ENCODE peak calls at places on chromosome 9, in six cellular contexts. P is H9, F is H1, R is trophoblast cell, K is mesenchymal stem cell, D is IMR-90. N is an unnamed sample. For H3K4me1, the result is how much of the 10 kb centered on the place peaks cover.

GRCh38 chr9:16869140-16869903 is 1.1 kb downstream of the BNC2 start:
- DNase-seq in F (no peak), K (peak), P (peak), D (peak), R (no peak), N (peak)

GRCh38 chr9:125861405-125862063 is 114.4 kb downstream of the PBX3 start:
- DNase-seq in D (peak), R (no peak), K (no peak), F (no peak), P (no peak), N (no peak)

GRCh38 chr9:90167920-90168319 is 474.7 kb downstream of the DIRAS2 start:
- DNase-seq in D (no peak), K (no peak), F (no peak), R (no peak), P (no peak), N (no peak)

GRCh38 chr9:76905984-76906861 is at the start of gene PRUNE2:
- DNase-seq in P (peak), F (peak), D (peak), K (peak), R (peak), N (peak)

GRCh38 chr9:16248816-16249215 is 621.7 kb downstream of the BNC2 start:
- DNase-seq in R (no peak), P (no peak), D (no peak), F (no peak), K (no peak), N (no peak)

GRCh38 chr9:96218821-96219614 is 83.0 kb downstream of the HSD17B3 start:
- DNase-seq in R (peak), K (no peak), P (peak), F (peak), D (no peak), N (no peak)

GRCh38 chr9:12993432-12993831 is 218.6 kb downstream of the LURAP1L start:
- DNase-seq in R (no peak), K (no peak), F (no peak), P (no peak), D (peak), N (no peak)

GRCh38 chr9:111356567-111357244 is 26.7 kb upstream of the OR2K2 start:
- DNase-seq in R (peak), D (peak), P (no peak), F (no peak), K (peak), N (no peak)

GRCh38 chr9:19788152-19788551 is 685 bp downstream of the SLC24A2 start:
- DNase-seq in F (peak), K (no peak), D (no peak), P (peak), R (no peak), N (peak)

GRCh38 chr9:109033941-109034700 is 20.8 kb upstream of the CTNNAL1 start:
- DNase-seq in K (peak), F (no peak), D (no peak), R (no peak), P (no peak), N (no peak)

GRCh38 chr9:112112941-112113399 is 62.1 kb downstream of the SUSD1 start:
- DNase-seq in R (peak), D (no peak), P (peak), K (no peak), F (peak), N (no peak)

GRCh38 chr9:120710110-120710981 is 3.9 kb downstream of the MEGF9 start:
- DNase-seq in F (no peak), K (peak), R (peak), D (peak), P (no peak), N (no peak)

GRCh38 chr9:81976351-81976750 is 12.2 kb upstream of the SPATA31D1 start:
- DNase-seq in F (no peak), K (no peak), P (peak), D (no peak), R (no peak), N (no peak)

GRCh38 chr9:38038307-38039089 is 30.5 kb downstream of the SHB start:
- DNase-seq in D (no peak), K (peak), F (no peak), R (no peak), P (no peak), N (no peak)

GRCh38 chr9:38687389-38687842 is 32.5 kb downstream of the FAM240B start:
- DNase-seq in K (peak), F (no peak), P (peak), R (peak), D (no peak), N (no peak)

GRCh38 chr9:131097259-131097947 is 1.1 kb downstream of the AIF1L start:
- DNase-seq in P (no peak), D (no peak), R (peak), K (no peak), F (no peak), N (no peak)

GRCh38 chr9:135587658-135588057 is 26.1 kb downstream of the PAEP start:
- DNase-seq in P (peak), R (no peak), F (peak), D (no peak), K (no peak), N (no peak)

GRCh38 chr9:104836235-104836634 is 72.3 kb downstream of the NIPSNAP3B start:
- DNase-seq in K (peak), F (no peak), P (no peak), D (peak), R (no peak), N (no peak)

GRCh38 chr9:281753-282645 is 67.3 kb downstream of the DOCK8 start:
- DNase-seq in K (no peak), D (no peak), F (no peak), P (no peak), R (no peak), N (no peak)

GRCh38 chr9:97511762-97512429 is 10.4 kb downstream of the TMOD1 start:
- DNase-seq in D (no peak), P (no peak), F (peak), K (no peak), R (no peak), N (no peak)

GRCh38 chr9:83969602-83970001 is 10.4 kb downstream of the HNRNPK start:
- DNase-seq in P (no peak), K (no peak), R (no peak), D (no peak), F (no peak), N (no peak)

GRCh38 chr9:91192379-91192775 is 169.3 kb downstream of the AUH start:
- DNase-seq in K (peak), P (no peak), D (peak), R (no peak), F (peak), N (no peak)

GRCh38 chr9:81874926-81875325 is 53.3 kb upstream of the SPATA31D4 start:
- DNase-seq in D (peak), K (peak), F (no peak), R (no peak), P (no peak), N (no peak)

GRCh38 chr9:122820490-122820845 is 7.9 kb downstream of the PDCL start:
- DNase-seq in F (no peak), K (no peak), P (no peak), R (no peak), D (no peak), N (no peak)

GRCh38 chr9:122819791-122820489 is 8.4 kb downstream of the PDCL start:
- DNase-seq in D (peak), R (no peak), P (no peak), F (no peak), K (peak), N (no peak)

GRCh38 chr9:122822056-122822455 is 6.3 kb downstream of the PDCL start:
- DNase-seq in K (no peak), R (peak), D (no peak), P (no peak), F (no peak), N (no peak)

GRCh38 chr9:122821278-122821952 is 7.0 kb downstream of the PDCL start:
- DNase-seq in D (peak), R (peak), K (peak), F (no peak), P (no peak), N (no peak)

DNA sequence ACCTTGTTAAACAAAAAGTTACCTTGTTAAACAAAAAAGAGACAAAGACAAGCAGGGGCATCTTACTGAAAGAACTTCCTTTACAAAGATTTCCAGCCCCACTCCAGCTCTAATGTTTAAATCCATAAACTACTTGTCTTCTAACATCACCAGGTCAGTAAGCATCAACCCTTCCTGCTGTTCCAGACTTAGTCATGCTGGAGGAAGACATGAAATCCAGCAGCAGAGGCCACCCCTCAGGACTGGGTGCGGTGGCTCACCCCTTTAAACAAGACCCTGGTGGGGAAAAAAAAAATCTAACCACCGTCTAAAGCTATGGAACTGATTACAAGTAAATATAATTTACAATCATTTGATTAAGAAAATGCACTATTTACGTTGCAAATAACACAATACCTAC is 9.1 kb downstream of the PDCL start:
- DNase-seq in R (no peak), K (peak), F (no peak), P (no peak), D (peak), N (no peak)
- H3K14ac ChIP-seq in R (no peak), K (no peak), F (no peak), P (no peak), D (no peak), N (no peak)

GRCh38 chr9:14210428-14210827 is 103.5 kb downstream of the NFIB start:
- DNase-seq in R (no peak), K (no peak), F (no peak), P (no peak), D (no peak), N (no peak)
- H3K4me1 ChIP-seq in R (under half), K (under half), F (under half), P (under half), D (under half), N (under half)

GRCh38 chr9:115900698-115901097 is 252.9 kb upstream of the PAPPA start:
- DNase-seq in R (no peak), D (no peak), K (no peak), P (no peak), F (no peak), N (no peak)
- H3K14ac ChIP-seq in R (no peak), D (no peak), K (no peak), P (no peak), F (no peak), N (no peak)

DNA sequence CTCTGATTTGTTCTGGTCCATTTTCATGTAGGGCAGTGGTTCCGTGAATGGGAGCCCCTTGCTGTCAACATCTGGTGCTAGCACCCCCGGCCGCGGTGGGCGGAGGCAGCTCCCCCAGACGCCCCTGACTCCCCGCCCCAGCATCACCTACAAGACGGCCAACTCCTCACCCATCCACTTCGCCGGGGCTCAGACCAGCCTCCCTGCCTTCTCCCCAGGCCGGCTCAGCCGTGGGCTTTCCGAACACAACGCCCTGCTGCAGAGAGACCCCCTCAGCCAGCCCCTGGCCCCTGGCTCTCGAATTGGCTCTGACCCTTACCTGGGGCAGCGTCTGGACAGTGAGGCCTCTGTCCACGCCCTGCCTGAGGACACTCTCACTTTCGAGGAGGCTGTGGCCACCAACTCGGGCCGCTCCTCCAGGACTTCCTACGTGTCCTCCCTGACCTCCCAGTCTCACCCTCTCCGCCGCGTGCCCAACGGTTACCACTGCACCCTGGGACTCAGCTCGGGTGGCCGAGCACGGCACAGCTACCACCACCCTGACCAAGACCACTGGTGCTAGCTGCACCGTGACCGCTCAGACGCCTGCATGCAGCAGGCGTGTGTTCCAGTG is 244.0 kb downstream of the CACNA1B start:
- DNase-seq in F (no peak), R (no peak), D (no peak), P (no peak), K (no peak), N (no peak)
- H3K4me1 ChIP-seq in F (under half), R (under half), D (under half), P (under half), K (under half), N (under half)

GRCh38 chr9:70418822-70419545 is 4.5 kb upstream of the KLF9 start:
- DNase-seq in R (peak), D (peak), F (peak), P (peak), K (peak), N (peak)
- H3K14ac ChIP-seq in R (peak), D (peak), F (no peak), P (peak), K (no peak), N (no peak)

DNA sequence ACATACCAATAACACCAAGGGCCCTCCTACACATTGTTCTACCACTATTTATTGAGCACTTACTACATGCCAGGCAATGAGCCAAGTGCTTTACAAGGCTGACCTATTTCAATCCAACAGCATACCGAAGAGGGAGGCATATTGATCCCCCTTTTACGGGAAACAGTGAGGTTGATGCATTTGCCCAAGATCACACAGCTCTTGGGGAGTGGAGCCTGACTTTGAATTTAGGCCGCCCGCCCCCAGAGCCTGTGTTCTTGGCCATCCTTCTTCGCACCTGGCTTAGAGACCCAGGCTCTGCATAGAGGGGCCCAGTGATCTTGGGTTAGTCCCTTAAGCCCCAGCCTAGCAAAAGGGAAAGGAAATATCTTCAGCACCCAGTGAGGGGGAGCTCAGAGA is 158.1 kb upstream of the IER5L start:
- DNase-seq in K (no peak), R (no peak), F (peak), D (peak), P (no peak), N (no peak)
- H3K4me1 ChIP-seq in K (half or more), R (under half), F (under half), D (under half), P (under half), N (under half)

GRCh38 chr9:2157277-2158105 is 142.3 kb downstream of the SMARCA2 start:
- DNase-seq in D (peak), F (no peak), P (peak), R (peak), K (peak), N (no peak)

GRCh38 chr9:2150338-2150737 is 135.2 kb downstream of the SMARCA2 start:
- DNase-seq in P (no peak), R (no peak), D (no peak), K (no peak), F (no peak), N (no peak)

GRCh38 chr9:2155966-2156365 is 140.8 kb downstream of the SMARCA2 start:
- DNase-seq in P (no peak), F (no peak), D (no peak), K (no peak), R (no peak), N (no peak)

GRCh38 chr9:2151171-2151570 is 136.0 kb downstream of the SMARCA2 start:
- DNase-seq in K (no peak), R (no peak), F (no peak), D (no peak), P (no peak), N (no peak)

GRCh38 chr9:2153599-2154217 is 138.6 kb downstream of the SMARCA2 start:
- DNase-seq in R (no peak), D (no peak), F (no peak), K (no peak), P (no peak), N (no peak)
- H3K14ac ChIP-seq in R (no peak), D (no peak), F (no peak), K (no peak), P (no peak), N (no peak)

DNA sequence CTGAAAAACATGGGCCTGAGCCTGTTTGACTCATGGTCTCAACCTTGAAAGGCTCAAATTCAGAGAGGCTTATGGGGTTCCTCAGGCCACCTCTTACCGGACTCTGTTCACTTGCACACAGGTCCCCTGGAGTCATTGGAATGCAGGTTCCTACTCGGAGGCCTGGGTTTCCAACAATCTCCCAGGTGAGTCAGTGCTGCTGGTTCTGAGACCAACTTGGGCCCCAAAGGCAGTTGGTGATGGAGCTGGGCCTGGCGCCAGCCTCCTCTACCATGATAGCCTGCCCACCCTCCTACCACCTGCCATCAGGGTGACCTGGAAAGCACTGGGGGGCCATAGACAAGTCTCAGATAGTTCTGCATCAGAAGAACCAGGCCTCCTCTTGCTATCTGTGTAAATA is 188.4 kb downstream of the RGS3 start:
- DNase-seq in P (no peak), D (no peak), K (no peak), F (no peak), R (no peak), N (no peak)
- H3K4me1 ChIP-seq in P (under half), D (under half), K (under half), F (under half), R (under half), N (under half)

DNA sequence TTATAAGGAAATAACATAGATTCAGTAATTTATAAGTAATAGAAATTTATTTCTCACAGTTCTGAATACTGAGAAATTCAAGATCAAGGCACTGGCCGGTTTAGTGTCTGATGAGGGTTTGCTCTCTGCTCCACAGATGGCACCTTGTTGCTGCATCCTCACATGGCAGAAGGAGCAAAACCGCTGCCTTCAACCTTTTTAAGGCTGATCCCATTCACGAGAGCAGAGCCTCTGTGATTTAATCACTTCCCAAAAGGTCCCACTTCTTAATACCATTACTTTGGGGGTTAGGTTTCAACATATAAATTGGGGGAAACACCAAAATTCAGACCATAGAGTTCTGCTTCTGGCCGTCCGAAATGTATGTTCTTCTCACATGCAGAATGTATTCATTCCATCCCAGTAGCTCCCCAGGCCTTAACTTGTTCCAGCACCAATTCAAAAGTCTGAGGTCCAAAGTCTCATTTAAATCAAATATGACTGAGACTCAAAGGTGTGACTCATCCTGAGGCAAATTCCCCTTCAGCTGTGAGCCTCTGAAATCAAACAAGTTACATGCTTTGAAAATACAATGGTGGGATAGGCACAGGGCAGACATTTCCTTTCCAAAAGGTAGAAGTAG is 30.6 kb downstream of the BAAT start:
- DNase-seq in F (no peak), P (no peak), R (no peak), K (no peak), D (no peak), N (no peak)
- H3K14ac ChIP-seq in F (no peak), P (no peak), R (no peak), K (no peak), D (no peak), N (no peak)

N was measured in neuronal stem cell.